ENCODE peak calls at places on chromosome X, in six cellular contexts. U, L, G, V, N and P are unnamed samples.

GRCh38 chrX:42680651-42681050 is 97.3 kb downstream of the PPP1R2C start:
- DNase-seq in N (no peak), V (peak; percentile 5), U (no peak), G (no peak), L (no peak), P (no peak)

GRCh38 chrX:130714135-130714534 is 188.9 kb downstream of the ENOX2 start:
- DNase-seq in N (no peak), L (no peak), G (no peak), V (no peak), U (no peak), P (no peak)

GRCh38 chrX:153576961-153577360 is 22.0 kb downstream of the CCNQ start:
- DNase-seq in V (no peak), N (no peak), L (no peak), G (no peak), U (no peak), P (no peak)

GRCh38 chrX:97175147-97175546 is 291.4 kb downstream of the RPA4 start:
- DNase-seq in L (no peak), N (no peak), G (no peak), U (no peak), V (no peak), P (no peak)

GRCh38 chrX:45668686-45669443 is 468.2 kb upstream of the DIPK2B start:
- DNase-seq in V (no peak), L (no peak), U (no peak), N (no peak), G (no peak), P (no peak)

GRCh38 chrX:40096395-40097091 is 1.2 kb downstream of the BCOR start:
- DNase-seq in U (no peak), G (peak; percentile 63), N (peak; percentile 60), L (peak; percentile 67), V (no peak), P (peak; percentile 79)

GRCh38 chrX:152822383-152823086 is 8.0 kb downstream of the CETN2 start:
- DNase-seq in L (no peak), U (no peak), N (no peak), G (no peak), V (no peak), P (no peak)

GRCh38 chrX:53316121-53316859 is 34.9 kb upstream of the IQSEC2 start:
- DNase-seq in N (no peak), U (no peak), L (no peak), V (no peak), G (no peak), P (no peak)

GRCh38 chrX:22652596-22652995 is 347.2 kb upstream of the DDX53 start:
- DNase-seq in N (no peak), U (no peak), G (no peak), L (no peak), V (no peak), P (no peak)

GRCh38 chrX:2901367-2902036 is 27.6 kb downstream of the ARSD start:
- DNase-seq in L (no peak), G (no peak), V (no peak), U (no peak), N (no peak), P (no peak)

GRCh38 chrX:7372843-7373525 is 225.0 kb upstream of the PUDP start:
- DNase-seq in N (no peak), U (no peak), G (no peak), L (no peak), V (no peak), P (no peak)

GRCh38 chrX:23493941-23494374 is 159.3 kb downstream of the PTCHD1 start:
- DNase-seq in U (peak; percentile 69), N (no peak), V (no peak), G (no peak), L (no peak), P (no peak)

GRCh38 chrX:8879750-8880149 is 78.6 kb upstream of the FAM9A start:
- DNase-seq in U (peak; percentile 32), N (no peak), G (no peak), L (no peak), V (peak; percentile 4), P (no peak)

GRCh38 chrX:25524150-25524549 is 508.4 kb upstream of the ARX start:
- DNase-seq in N (no peak), L (no peak), U (no peak), V (no peak), G (no peak), P (no peak)

GRCh38 chrX:25519258-25519657 is 503.5 kb upstream of the ARX start:
- DNase-seq in N (no peak), V (no peak), L (no peak), G (no peak), U (no peak), P (no peak)

GRCh38 chrX:25527596-25527995 is 511.8 kb upstream of the ARX start:
- DNase-seq in G (no peak), U (no peak), N (no peak), L (no peak), V (no peak), P (no peak)

DNA sequence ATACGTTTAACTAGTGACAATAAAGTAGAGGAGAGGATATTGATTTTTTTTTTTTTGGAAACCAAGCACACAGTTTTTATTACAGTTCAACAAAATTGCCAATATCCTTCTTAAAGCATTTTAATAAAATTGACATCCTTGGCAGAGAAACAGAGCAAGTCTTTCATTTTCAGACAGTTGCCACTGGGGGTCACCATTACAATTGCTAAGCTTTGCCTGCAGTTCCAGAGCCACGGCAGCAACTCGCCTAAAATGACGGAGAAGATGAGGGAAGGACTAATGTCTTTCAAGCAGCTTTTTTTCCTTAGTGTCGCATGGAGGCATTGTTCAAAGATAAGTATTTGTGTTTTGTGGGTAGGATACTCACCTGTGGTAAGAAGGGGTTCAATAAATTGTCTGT is 507.8 kb upstream of the ARX start:
- DNase-seq in V (no peak), G (no peak), N (no peak), L (no peak), U (no peak), P (no peak)
- TF ChIP-seq CTCF in V (peak; percentile 21), G (no peak), N (peak; percentile 35), L (peak; percentile 19), U (no peak), P (no peak)

GRCh38 chrX:132204629-132205028 is 14.6 kb downstream of the RAP2C start:
- DNase-seq in L (no peak), N (no peak), G (no peak), U (no peak), V (no peak), P (no peak)

GRCh38 chrX:132206259-132206658 is 13.0 kb downstream of the RAP2C start:
- DNase-seq in G (no peak), L (no peak), V (no peak), N (no peak), U (no peak), P (no peak)

GRCh38 chrX:132207996-132208395 is 11.3 kb downstream of the RAP2C start:
- DNase-seq in V (no peak), G (no peak), U (no peak), N (no peak), L (no peak), P (no peak)

GRCh38 chrX:132208422-132208821 is 10.8 kb downstream of the RAP2C start:
- DNase-seq in V (no peak), L (no peak), N (no peak), G (no peak), U (no peak), P (no peak)

GRCh38 chrX:132209527-132209926 is 9.7 kb downstream of the RAP2C start:
- DNase-seq in G (no peak), V (no peak), U (no peak), N (no peak), L (no peak), P (no peak)
- H3K27ac ChIP-seq in G (no peak overlapping the region), V (no peak overlapping the region), U (no peak overlapping the region), N (no peak overlapping the region), L (no peak overlapping the region), P (no peak overlapping the region)

DNA sequence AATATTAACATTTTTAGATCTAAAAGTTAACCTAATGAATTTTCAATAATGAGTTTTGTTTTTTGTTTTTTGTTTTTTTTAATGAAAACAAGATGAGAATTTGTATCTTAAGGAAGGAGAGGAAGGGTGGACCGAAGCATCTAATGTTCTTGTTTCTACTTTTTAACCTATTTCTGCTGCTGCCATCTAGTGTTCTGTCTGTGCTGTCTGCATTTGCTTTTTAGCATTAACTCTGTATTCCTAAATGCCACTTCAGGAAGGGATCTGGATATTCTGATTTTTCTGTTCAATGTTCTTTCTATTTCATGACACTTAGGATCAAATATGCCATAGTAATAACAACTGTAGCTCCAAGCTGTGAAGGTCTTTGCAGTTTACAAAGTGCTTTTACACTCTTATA is 161.7 kb downstream of the BRWD3 start:
- DNase-seq in G (no peak), V (no peak), L (no peak), N (no peak), U (no peak), P (no peak)
- TF ChIP-seq CTCF in G (no peak), V (peak; percentile 23), L (no peak), N (no peak), U (no peak), P (no peak)

GRCh38 chrX:30649859-30650258 is 3.4 kb upstream of the GK start:
- DNase-seq in V (no peak), G (no peak), L (no peak), N (no peak), U (no peak), P (no peak)

GRCh38 chrX:30653415-30654131 is at the start of gene GK:
- DNase-seq in G (peak; percentile 23), L (peak; percentile 57), N (peak; percentile 15), U (no peak), V (no peak), P (peak; percentile 64)

GRCh38 chrX:30654989-30655607 is 1.9 kb downstream of the GK start:
- DNase-seq in L (no peak), G (no peak), U (no peak), N (no peak), V (no peak), P (no peak)

GRCh38 chrX:30657542-30658238 is 4.5 kb downstream of the GK start:
- DNase-seq in L (no peak), U (no peak), G (no peak), N (no peak), V (no peak), P (no peak)

DNA sequence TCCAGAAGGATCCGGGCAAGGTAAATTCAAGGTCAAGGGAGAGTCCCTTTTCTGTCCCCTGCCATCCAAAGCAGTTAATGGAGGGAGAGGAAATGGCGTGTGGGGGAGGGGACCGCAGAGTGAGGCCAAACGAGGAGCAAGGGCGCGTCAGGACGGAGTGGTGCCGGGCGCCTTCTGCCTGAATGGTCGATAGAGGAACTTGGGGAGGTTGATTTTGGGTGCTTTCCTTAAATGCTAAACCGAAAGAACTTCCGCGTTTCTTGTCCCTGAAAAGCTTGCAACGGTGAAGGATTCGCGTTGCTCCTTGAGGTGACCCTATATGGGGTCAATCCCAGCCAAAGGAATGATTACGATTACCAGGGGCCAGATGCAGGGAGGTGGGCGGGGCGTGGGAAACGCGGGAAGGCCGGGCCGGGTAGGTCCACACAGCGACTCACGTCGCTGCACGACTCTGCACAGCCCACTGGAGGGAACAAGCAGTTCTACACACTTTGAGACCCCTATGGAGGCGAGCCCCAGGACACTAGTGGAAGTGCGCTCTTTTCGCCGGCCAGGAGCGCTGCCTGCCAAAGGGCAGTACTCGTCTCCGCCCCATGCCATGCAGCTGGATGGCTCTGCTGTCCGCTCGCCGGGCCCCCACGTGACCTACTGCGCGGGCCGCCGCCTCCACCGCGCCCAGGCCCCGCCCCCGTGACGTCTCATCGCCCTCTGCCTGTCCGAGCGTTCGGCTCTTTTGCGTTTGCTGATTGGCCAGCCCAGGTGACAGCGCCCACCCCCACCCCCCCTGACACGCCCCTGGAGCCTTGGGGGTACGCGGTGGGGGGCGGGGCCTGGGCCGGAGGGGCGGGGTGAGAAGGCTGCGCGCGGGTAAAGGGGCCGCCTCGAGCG is 452 bp upstream of the GK start:
- DNase-seq in G (peak; percentile 92), N (peak; percentile 93), V (peak; percentile 88), L (peak; percentile 96), U (peak; percentile 93), P (peak; percentile 97)
- H3K27ac ChIP-seq in G (no peak overlapping the region), N (peak overlapping the region; percentile 84), V (peak overlapping the region; percentile 87), L (peak overlapping the region; percentile 71), U (peak overlapping the region; percentile 81), P (peak overlapping the region; percentile 78)